ENCODE peak calls at places on chromosome 11, in eight cellular contexts. Y, M, F, Z, H, X, B and L are unnamed samples.
A peak's percentile ranks its signal among the peaks of the same experiment; 100 is the strongest.

GRCh38 chr11:33147559-33147958 is 13.7 kb downstream of the CSTF3 start:
- DNase-seq in Y (no peak), M (no peak), F (no peak), Z (no peak), H (no peak), X (no peak), B (no peak), L (no peak)

GRCh38 chr11:97890466-97890865 is 1130.3 kb upstream of the CNTN5 start:
- DNase-seq in Y (no peak), M (no peak), F (no peak), Z (no peak), H (no peak), X (no peak), B (no peak), L (no peak)

GRCh38 chr11:79182794-79183193 is 258.0 kb downstream of the TENM4 start:
- DNase-seq in Y (no peak), M (no peak), F (no peak), Z (no peak), H (no peak), X (no peak), B (no peak), L (no peak)

GRCh38 chr11:73361953-73362776 is 14.0 kb upstream of the RELT start:
- DNase-seq in Y (peak; percentile 57), M (no peak), F (no peak), Z (peak; percentile 98), H (no peak), X (no peak), B (no peak), L (no peak)

GRCh38 chr11:101030692-101031091 is 98.9 kb downstream of the PGR start:
- DNase-seq in Y (no peak), M (no peak), F (no peak), Z (no peak), H (no peak), X (no peak), B (no peak), L (no peak)

GRCh38 chr11:128720522-128720985 is 26.7 kb downstream of the FLI1 start:
- DNase-seq in Y (no peak), M (no peak), F (no peak), Z (peak; percentile 58), H (peak; percentile 81), X (no peak), B (peak; percentile 35), L (no peak)

GRCh38 chr11:75577198-75577597 is 15.1 kb downstream of the SERPINH1 start:
- DNase-seq in Y (peak; percentile 84), M (no peak), F (no peak), Z (peak; percentile 88), H (no peak), X (no peak), B (no peak), L (no peak)

GRCh38 chr11:64661146-64661545 is 61.9 kb downstream of the NRXN2 start:
- DNase-seq in Y (no peak), M (peak; percentile 47), F (no peak), Z (peak; percentile 44), H (peak; percentile 72), X (no peak), B (no peak), L (no peak)

GRCh38 chr11:50073113-50074105 is 40.7 kb downstream of the OR4C45 start:
- DNase-seq in Y (no peak), M (no peak), F (no peak), Z (no peak), H (no peak), X (no peak), B (no peak), L (no peak)
- H3K9me3 ChIP-seq in Y (no peaks in the 10 kb centered on the region), M (no peaks in the 10 kb centered on the region), F (no peaks in the 10 kb centered on the region), Z (peaks cover 47% of the 10 kb centered on the region), H (peaks cover 2% of the 10 kb centered on the region), X (no peaks in the 10 kb centered on the region), B (no peaks in the 10 kb centered on the region), L (peaks cover 51% of the 10 kb centered on the region)

DNA sequence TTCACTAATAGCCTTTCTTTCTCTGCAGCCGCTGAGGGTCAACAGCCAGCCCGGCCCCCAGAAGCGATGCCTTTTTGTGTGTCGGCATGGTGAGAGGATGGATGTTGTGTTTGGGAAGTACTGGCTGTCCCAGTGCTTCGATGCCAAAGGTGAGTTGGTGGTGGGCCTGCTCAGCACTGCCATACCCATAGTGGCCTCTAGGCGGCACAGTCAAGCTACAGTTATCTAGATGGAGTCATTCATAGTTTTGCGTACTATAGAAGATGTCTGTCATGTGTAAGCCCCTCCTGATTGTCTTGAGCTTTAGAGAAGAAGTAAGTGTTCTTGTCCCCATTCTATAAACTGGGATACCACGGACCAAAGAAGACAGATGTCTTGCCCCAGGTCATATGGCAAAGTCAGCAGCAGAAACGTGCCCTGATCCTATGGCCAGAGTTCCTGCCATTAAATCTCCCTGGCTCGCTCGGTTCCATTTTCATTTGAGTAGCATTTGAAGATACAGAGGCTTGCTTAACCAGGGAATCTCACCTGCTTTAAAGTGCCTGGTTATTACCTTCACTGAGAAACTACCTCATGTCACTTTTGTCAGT is 42.1 kb upstream of the CRTAM start:
- DNase-seq in Y (peak; percentile 43), M (no peak), F (peak; percentile 8), Z (peak; percentile 90), H (no peak), X (no peak), B (peak; percentile 26), L (no peak)
- TF ChIP-seq CTCF in Y (peak; percentile 81), M (peak; percentile 43), F (peak; percentile 72), Z (peak; percentile 92), H (peak; percentile 89), X (peak; percentile 92), B (peak; percentile 56), L (peak; percentile 72)

DNA sequence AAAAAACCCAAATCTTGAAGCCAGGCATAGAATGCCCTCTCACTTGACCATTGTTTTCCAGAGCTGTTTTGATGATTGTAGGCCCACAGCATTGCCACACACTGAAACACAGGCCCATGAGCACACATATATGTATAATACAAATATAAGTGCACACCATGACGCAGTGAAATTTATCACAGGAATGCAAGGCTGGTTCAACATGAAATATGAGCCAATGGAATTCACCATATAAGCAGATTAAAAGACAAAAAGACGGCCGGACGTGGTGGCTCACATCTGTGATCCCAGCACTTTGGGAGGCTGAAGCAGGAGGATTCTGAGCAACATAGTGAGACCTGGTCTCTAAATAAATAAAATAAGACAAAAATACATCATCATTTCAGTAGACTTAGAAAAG is 9.4 kb upstream of the RNH1 start:
- DNase-seq in Y (no peak), M (no peak), F (no peak), Z (no peak), H (no peak), X (no peak), B (no peak), L (no peak)
- H3K9me3 ChIP-seq in Y (peaks cover 7% of the 10 kb centered on the region), M (no peaks in the 10 kb centered on the region), F (no peaks in the 10 kb centered on the region), Z (peaks cover 15% of the 10 kb centered on the region), H (no peaks in the 10 kb centered on the region), X (no peaks in the 10 kb centered on the region), B (no peaks in the 10 kb centered on the region), L (peaks cover 9% of the 10 kb centered on the region)

GRCh38 chr11:12426176-12426575 is 48.8 kb downstream of the PARVA start:
- DNase-seq in Y (no peak), M (no peak), F (no peak), Z (no peak), H (no peak), X (no peak), B (no peak), L (no peak)
- TF ChIP-seq CTCF in Y (no peak), M (no peak), F (no peak), Z (no peak), H (no peak), X (no peak), B (no peak), L (no peak)

GRCh38 chr11:66048525-66049313 is at the start of gene GAL3ST3:
- DNase-seq in Y (peak; percentile 90), M (no peak), F (no peak), Z (peak; percentile 87), H (peak; percentile 77), X (no peak), B (no peak), L (no peak)
- H3K9me3 ChIP-seq in Y (no peaks in the 10 kb centered on the region), M (no peaks in the 10 kb centered on the region), F (no peaks in the 10 kb centered on the region), Z (no peaks in the 10 kb centered on the region), H (no peaks in the 10 kb centered on the region), X (no peaks in the 10 kb centered on the region), B (no peaks in the 10 kb centered on the region), L (no peaks in the 10 kb centered on the region)

GRCh38 chr11:46970913-46971625 is 34.5 kb downstream of the CSTPP1 start:
- DNase-seq in Y (no peak), M (no peak), F (no peak), Z (no peak), H (no peak), X (no peak), B (no peak), L (no peak)
- TF ChIP-seq CTCF in Y (no peak), M (no peak), F (no peak), Z (no peak), H (no peak), X (no peak), B (no peak), L (no peak)